ENCODE peak calls at places on chromosome 9, in nine cellular contexts. I is AG04450, Z is left ventricle myocardium inferior, H is IMR-90, U is cardiac muscle cell, C is fibroblast of lung, A is AG09309, X is retinal pigment epithelial cell, B is fibroblast of pulmonary artery. M is an unnamed sample.

GRCh38 chr9:34686231-34686630 is 4.8 kb downstream of the CCL19 start:
- DNase-seq in I (no peak), Z (peak), H (no peak), U (no peak), C (no peak), A (no peak), X (no peak), B (no peak), M (no peak)

GRCh38 chr9:14251146-14252071 is 62.5 kb downstream of the NFIB start:
- DNase-seq in I (peak), Z (peak), H (peak), U (no peak), C (peak), A (no peak), X (peak), B (peak), M (peak)

GRCh38 chr9:92894711-92895362 is 17.0 kb upstream of the ZNF484 start:
- DNase-seq in I (no peak), Z (no peak), H (no peak), U (no peak), C (no peak), A (no peak), X (no peak), B (no peak), M (no peak)

GRCh38 chr9:130387905-130388304 is 56.9 kb upstream of the ASS1 start:
- DNase-seq in I (no peak), Z (no peak), H (no peak), U (no peak), C (no peak), A (no peak), X (no peak), B (no peak), M (no peak)

GRCh38 chr9:95552814-95553546 is 36.2 kb upstream of the PTCH1 start:
- DNase-seq in I (no peak), Z (peak), H (no peak), U (no peak), C (no peak), A (no peak), X (no peak), B (peak), M (no peak)

GRCh38 chr9:38443181-38443580 is 18.9 kb upstream of the IGFBPL1 start:
- DNase-seq in I (no peak), Z (no peak), H (peak), U (no peak), C (peak), A (no peak), X (no peak), B (peak), M (no peak)

GRCh38 chr9:121282309-121283071 is 14.5 kb downstream of the GSN start:
- DNase-seq in I (no peak), Z (peak), H (peak), U (no peak), C (peak), A (no peak), X (no peak), B (peak), M (no peak)

GRCh38 chr9:128260340-128260739 is 15.5 kb downstream of the GOLGA2 start:
- DNase-seq in I (no peak), Z (no peak), H (no peak), U (no peak), C (no peak), A (no peak), X (no peak), B (no peak), M (no peak)

GRCh38 chr9:120928015-120928719 is 1.6 kb upstream of the TRAF1 start:
- DNase-seq in I (no peak), Z (peak), H (no peak), U (no peak), C (no peak), A (no peak), X (no peak), B (no peak), M (no peak)

GRCh38 chr9:131704195-131704983 is 35.5 kb downstream of the RAPGEF1 start:
- DNase-seq in I (no peak), Z (no peak), H (no peak), U (no peak), C (no peak), A (no peak), X (no peak), B (no peak), M (no peak)

GRCh38 chr9:36345103-36345846 is 54.8 kb downstream of the RNF38 start:
- DNase-seq in I (no peak), Z (no peak), H (no peak), U (no peak), C (no peak), A (no peak), X (no peak), B (no peak), M (no peak)

GRCh38 chr9:72383978-72384709 is 19.1 kb upstream of the ZFAND5 start:
- DNase-seq in I (peak), Z (no peak), H (peak), U (no peak), C (peak), A (peak), X (peak), B (peak), M (peak)

GRCh38 chr9:97670586-97670985 is 26.6 kb downstream of the XPA start:
- DNase-seq in I (no peak), Z (no peak), H (no peak), U (no peak), C (no peak), A (no peak), X (no peak), B (no peak), M (no peak)

DNA sequence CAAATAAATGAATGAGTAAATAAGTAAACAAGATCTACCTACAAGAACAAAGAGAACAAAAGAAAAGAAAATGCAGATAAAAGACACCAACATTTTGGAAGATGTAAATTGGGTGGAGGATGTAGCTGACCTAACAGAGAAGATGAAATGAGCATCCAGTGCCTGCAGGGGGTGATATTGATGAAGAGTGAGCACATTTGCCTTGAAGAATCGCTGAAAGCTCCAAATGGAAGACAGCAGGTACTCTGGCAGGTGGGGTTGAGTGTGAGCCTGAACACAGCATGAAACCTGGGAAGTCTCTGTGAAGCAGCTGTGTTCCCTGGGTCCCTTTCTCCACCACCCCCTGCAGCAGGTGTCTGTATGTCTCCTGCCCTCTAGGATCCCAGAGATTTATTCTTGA is 125.6 kb downstream of the NXNL2 start:
- DNase-seq in I (no peak), Z (no peak), H (peak), U (peak), C (peak), A (no peak), X (no peak), B (peak), M (no peak)
- TF ChIP-seq CTCF in I (peak), Z (peak), H (peak), U (peak), C (peak), A (peak), X (peak), B (peak), M (peak)

DNA sequence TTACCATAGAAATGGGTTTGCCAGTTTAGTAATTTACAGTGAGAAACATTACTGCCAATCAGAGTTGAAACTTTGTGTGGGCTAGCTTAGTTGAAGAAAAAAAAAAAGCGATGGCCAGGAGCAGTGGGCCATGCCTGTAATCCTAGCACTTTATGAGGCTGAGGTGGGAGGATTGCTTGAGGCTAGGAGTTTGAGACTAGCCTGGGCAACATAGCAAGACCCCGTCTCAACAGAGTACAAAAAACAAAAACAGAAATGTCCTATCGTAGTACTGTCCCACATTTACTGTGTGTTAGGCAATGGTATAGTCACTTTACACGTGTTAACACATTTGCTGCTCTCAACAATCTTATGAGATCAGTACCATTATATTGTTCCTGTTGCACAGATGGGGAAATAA is 2.3 kb downstream of the OSTF1 start:
- DNase-seq in I (no peak), Z (no peak), H (no peak), U (no peak), C (no peak), A (no peak), X (no peak), B (no peak), M (no peak)
- H3K4me3 ChIP-seq in I (no peak), Z (peak), H (no peak), U (no peak), C (no peak), A (no peak), X (no peak), B (no peak), M (no peak)

GRCh38 chr9:136079211-136079915 is 15.7 kb downstream of the NACC2 start:
- DNase-seq in I (no peak), Z (no peak), H (no peak), U (no peak), C (no peak), A (no peak), X (no peak), B (no peak), M (no peak)
- TF ChIP-seq CTCF in I (no peak), Z (no peak), H (no peak), U (no peak), C (no peak), A (no peak), X (peak), B (no peak), M (peak)

GRCh38 chr9:101323129-101323528 is 61.7 kb downstream of the BAAT start:
- DNase-seq in I (no peak), Z (no peak), H (no peak), U (no peak), C (no peak), A (no peak), X (no peak), B (no peak), M (no peak)

GRCh38 chr9:101324245-101324804 is 60.5 kb downstream of the BAAT start:
- DNase-seq in I (no peak), Z (no peak), H (no peak), U (no peak), C (no peak), A (no peak), X (no peak), B (no peak), M (no peak)

GRCh38 chr9:101325053-101325452 is 59.8 kb downstream of the BAAT start:
- DNase-seq in I (no peak), Z (no peak), H (no peak), U (no peak), C (no peak), A (no peak), X (no peak), B (no peak), M (no peak)

GRCh38 chr9:101326035-101326434 is 58.8 kb downstream of the BAAT start:
- DNase-seq in I (no peak), Z (no peak), H (no peak), U (no peak), C (no peak), A (no peak), X (no peak), B (no peak), M (no peak)

DNA sequence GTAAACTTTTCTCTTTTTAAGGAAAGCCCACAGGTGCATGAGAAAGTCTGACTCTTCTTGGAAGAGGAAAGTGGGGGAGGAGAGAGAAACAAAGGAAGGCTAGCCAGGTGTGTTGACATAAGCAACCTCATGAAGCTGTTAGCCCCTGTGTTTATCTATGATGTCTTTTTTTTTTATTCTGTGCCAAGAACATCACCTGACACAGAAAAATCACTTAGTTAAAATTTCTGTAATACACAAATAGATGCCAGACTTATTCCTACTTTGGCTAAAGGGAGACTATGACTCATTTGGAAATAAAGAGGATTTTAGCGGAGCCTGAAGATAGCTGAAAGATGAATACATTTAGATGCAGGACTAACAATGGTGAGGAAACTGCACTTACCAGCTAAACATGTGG is 58.3 kb downstream of the BAAT start:
- DNase-seq in I (no peak), Z (no peak), H (no peak), U (no peak), C (peak), A (no peak), X (no peak), B (no peak), M (no peak)
- H3K4me3 ChIP-seq in I (no peak), Z (no peak), H (no peak), U (no peak), C (no peak), A (no peak), X (no peak), B (no peak), M (no peak)